ENCODE peak calls at places on chromosomes 2 and 18, in ten cellular contexts. F is NCI-H524; I is astrocyte of the cerebellum; O is activated CD4-positive, alpha-beta T cell treated with anti-CD3 and anti-CD28 coated beads, Interleukin-2, amount 50 U/mL, for 48 hours; P is NCI-H2227 treated with DMSO at 0.1 percent for 48 hours; B is psoas muscle; R is osteocyte; U is left ventricle myocardium superior; N is neural crest cell; C is activated T-cell treated with anti-CD3 and anti-CD28 coated beads for 48 hours. K is an unnamed sample.

GRCh38 chr18:76402026-76402990 is 92.7 kb downstream of the ZNF516 start:
- DNase-seq in F (no peak), I (no peak), O (no peak), P (no peak), B (no peak), R (no peak), U (no peak), N (no peak), C (no peak), K (peak; percentile 33)

GRCh38 chr2:238169708-238170251 is 11.0 kb downstream of the ERFE start:
- DNase-seq in F (peak; percentile 34), I (peak; percentile 80), O (no peak), P (no peak), B (peak; percentile 44), R (no peak), U (no peak), N (no peak), C (no peak), K (peak; percentile 30)

GRCh38 chr2:218329826-218330651 is 26.6 kb upstream of the CATIP start:
- DNase-seq in F (no peak), I (no peak), O (no peak), P (no peak), B (no peak), R (no peak), U (no peak), N (no peak), C (no peak), K (no peak)

GRCh38 chr2:42493885-42494433 is at the start of gene KCNG3:
- DNase-seq in F (peak; percentile 65), I (no peak), O (peak; percentile 64), P (peak; percentile 88), B (peak; percentile 66), R (no peak), U (peak; percentile 69), N (peak; percentile 55), C (peak; percentile 66), K (peak; percentile 91)

GRCh38 chr2:96470636-96471035 is 34.5 kb downstream of the NEURL3 start:
- DNase-seq in F (no peak), I (no peak), O (peak; percentile 71), P (no peak), B (peak; percentile 42), R (no peak), U (peak; percentile 76), N (peak; percentile 55), C (peak; percentile 52), K (no peak)

GRCh38 chr2:236646441-236646840 is 76.8 kb downstream of the ACKR3 start:
- DNase-seq in F (no peak), I (no peak), O (no peak), P (no peak), B (no peak), R (no peak), U (no peak), N (no peak), C (no peak), K (no peak)

GRCh38 chr2:67037655-67038054 is 359.5 kb upstream of the ETAA1 start:
- DNase-seq in F (peak; percentile 87), I (no peak), O (no peak), P (no peak), B (no peak), R (no peak), U (no peak), N (no peak), C (no peak), K (no peak)

GRCh38 chr18:23257153-23257552 is 121.9 kb downstream of the CABLES1 start:
- DNase-seq in F (no peak), I (no peak), O (no peak), P (no peak), B (no peak), R (no peak), U (no peak), N (no peak), C (no peak), K (no peak)

GRCh38 chr2:10514287-10514686 is 66.2 kb upstream of the ODC1 start:
- DNase-seq in F (no peak), I (no peak), O (no peak), P (no peak), B (no peak), R (no peak), U (no peak), N (no peak), C (no peak), K (no peak)

GRCh38 chr2:173656086-173656485 is 301.4 kb downstream of the CDCA7 start:
- DNase-seq in F (no peak), I (no peak), O (no peak), P (no peak), B (no peak), R (no peak), U (no peak), N (no peak), C (no peak), K (no peak)